ENCODE peak calls at places on chromosomes 6 and 20, in four cellular contexts. R is AG09319, Z is testis, E is left colon. B is an unnamed sample.

GRCh38 chr20:37349517-37350491 is 3.9 kb downstream of the SRC start:
- DNase-seq in R (no peak), Z (no peak), E (no peak), B (peak)

GRCh38 chr6:100138346-100139022 is 144.5 kb upstream of the MCHR2 start:
- DNase-seq in R (no peak), Z (no peak), E (no peak), B (no peak)

GRCh38 chr6:105424177-105424783 is 21.4 kb upstream of the PREP start:
- DNase-seq in R (no peak), Z (peak), E (peak), B (no peak)

GRCh38 chr6:148999921-149000589 is 253.2 kb downstream of the UST start:
- DNase-seq in R (peak), Z (peak), E (peak), B (peak)

GRCh38 chr20:11753155-11753554 is 164.5 kb upstream of the BTBD3 start:
- DNase-seq in R (no peak), Z (no peak), E (no peak), B (no peak)

GRCh38 chr6:169241688-169242350 is 11.8 kb downstream of the THBS2 start:
- DNase-seq in R (no peak), Z (no peak), E (no peak), B (no peak)

GRCh38 chr20:9206486-9206885 is 137.6 kb downstream of the PLCB4 start:
- DNase-seq in R (no peak), Z (no peak), E (no peak), B (no peak)

GRCh38 chr20:35172434-35172806 is 548 bp downstream of the PROCR start:
- DNase-seq in R (no peak), Z (no peak), E (no peak), B (no peak)

GRCh38 chr6:12717356-12717755 is 789 bp downstream of the PHACTR1 start:
- DNase-seq in R (no peak), Z (no peak), E (no peak), B (no peak)

GRCh38 chr6:148323344-148323743 is 19.3 kb upstream of the SASH1 start:
- DNase-seq in R (no peak), Z (no peak), E (no peak), B (no peak)

GRCh38 chr20:36861875-36862801 is 13.8 kb upstream of the TLDC2 start:
- DNase-seq in R (peak), Z (peak), E (peak), B (peak)

GRCh38 chr6:137387365-137387764 is 106.8 kb downstream of the OLIG3 start:
- DNase-seq in R (no peak), Z (no peak), E (no peak), B (no peak)

GRCh38 chr6:158417760-158418098 is 105.5 kb downstream of the TULP4 start:
- DNase-seq in R (peak), Z (no peak), E (no peak), B (no peak)

GRCh38 chr6:126170875-126171489 is 168.9 kb upstream of the CENPW start:
- DNase-seq in R (no peak), Z (peak), E (peak), B (no peak)

GRCh38 chr6:105091140-105091829 is 88.5 kb downstream of the POPDC3 start:
- DNase-seq in R (no peak), Z (no peak), E (no peak), B (no peak)

GRCh38 chr20:6818033-6818808 is 50.7 kb downstream of the BMP2 start:
- DNase-seq in R (no peak), Z (no peak), E (no peak), B (no peak)

GRCh38 chr6:6825986-6826901 is 237.7 kb downstream of the LY86 start:
- DNase-seq in R (no peak), Z (peak), E (peak), B (peak)

GRCh38 chr20:58447733-58448391 is 58.8 kb downstream of the VAPB start:
- DNase-seq in R (peak), Z (peak), E (peak), B (peak)

GRCh38 chr20:49981218-49982071 is 1.3 kb upstream of the SNAI1 start:
- DNase-seq in R (no peak), Z (no peak), E (no peak), B (no peak)

GRCh38 chr6:44254957-44255808 is 2.1 kb downstream of the SLC35B2 start:
- DNase-seq in R (no peak), Z (no peak), E (no peak), B (no peak)

GRCh38 chr20:54744097-54744496 is 268.7 kb downstream of the DOK5 start:
- DNase-seq in R (no peak), Z (no peak), E (no peak), B (no peak)

GRCh38 chr6:151205971-151206600 is 33.7 kb upstream of the AKAP12 start:
- DNase-seq in R (no peak), Z (no peak), E (no peak), B (no peak)

GRCh38 chr6:109927052-109927451 is 51.1 kb upstream of the GPR6 start:
- DNase-seq in R (no peak), Z (no peak), E (no peak), B (no peak)

B was measured in lung.